ENCODE peak calls at places on chromosomes 3 and 15, in five cellular contexts. One of them, this sample, is unnamed.

GRCh38 chr3:131454501-131454900 is 48.3 kb downstream of the MRPL3 start:
- DNase-seq in stimulated activated CD8-positive, alpha-beta memory T cell treated with anti-CD3 and anti-CD28 coated beads, Interleukin-4, amount 100 ng/mL, for 24 hours: no peak
- DNase-seq in left lung: no peak
- DNase-seq in effector memory CD4-positive, alpha-beta T cell: no peak
- DNase-seq in activated T-helper 2 cell treated with anti-CD3 and anti-CD28 coated beads, Interferon-gamma antibody, Interleukin-2, Interleukin-4, amounts not matched to agents 10 μg/mL and 5 μg/mL and 100 μg/mL, durations not matched to agents 14 hours and 24 hours and 36 hours: no peak
- DNase-seq in this sample: no peak

GRCh38 chr3:138072816-138073215 is 42.6 kb downstream of the DZIP1L start:
- DNase-seq in effector memory CD4-positive, alpha-beta T cell: no peak
- DNase-seq in activated T-helper 2 cell treated with anti-CD3 and anti-CD28 coated beads, Interferon-gamma antibody, Interleukin-2, Interleukin-4, amounts not matched to agents 10 μg/mL and 5 μg/mL and 100 μg/mL, durations not matched to agents 14 hours and 24 hours and 36 hours: no peak
- DNase-seq in left lung: no peak
- DNase-seq in stimulated activated CD8-positive, alpha-beta memory T cell treated with anti-CD3 and anti-CD28 coated beads, Interleukin-4, amount 100 ng/mL, for 24 hours: no peak
- DNase-seq in this sample: no peak

GRCh38 chr15:59329570-59330350 is 42.9 kb downstream of the MYO1E start:
- DNase-seq in effector memory CD4-positive, alpha-beta T cell: no peak
- DNase-seq in stimulated activated CD8-positive, alpha-beta memory T cell treated with anti-CD3 and anti-CD28 coated beads, Interleukin-4, amount 100 ng/mL, for 24 hours: no peak
- DNase-seq in activated T-helper 2 cell treated with anti-CD3 and anti-CD28 coated beads, Interferon-gamma antibody, Interleukin-2, Interleukin-4, amounts not matched to agents 10 μg/mL and 5 μg/mL and 100 μg/mL, durations not matched to agents 14 hours and 24 hours and 36 hours: no peak
- DNase-seq in left lung: no peak
- DNase-seq in this sample: no peak

GRCh38 chr3:70737656-70738309 is 425.3 kb upstream of the MDFIC2 start:
- DNase-seq in activated T-helper 2 cell treated with anti-CD3 and anti-CD28 coated beads, Interferon-gamma antibody, Interleukin-2, Interleukin-4, amounts not matched to agents 10 μg/mL and 5 μg/mL and 100 μg/mL, durations not matched to agents 14 hours and 24 hours and 36 hours: no peak
- DNase-seq in left lung: no peak
- DNase-seq in stimulated activated CD8-positive, alpha-beta memory T cell treated with anti-CD3 and anti-CD28 coated beads, Interleukin-4, amount 100 ng/mL, for 24 hours: no peak
- DNase-seq in effector memory CD4-positive, alpha-beta T cell: no peak
- DNase-seq in this sample: no peak

GRCh38 chr3:160401301-160402095 is 2.0 kb downstream of the SMC4 start:
- DNase-seq in stimulated activated CD8-positive, alpha-beta memory T cell treated with anti-CD3 and anti-CD28 coated beads, Interleukin-4, amount 100 ng/mL, for 24 hours: no peak
- DNase-seq in left lung: no peak
- DNase-seq in effector memory CD4-positive, alpha-beta T cell: no peak
- DNase-seq in activated T-helper 2 cell treated with anti-CD3 and anti-CD28 coated beads, Interferon-gamma antibody, Interleukin-2, Interleukin-4, amounts not matched to agents 10 μg/mL and 5 μg/mL and 100 μg/mL, durations not matched to agents 14 hours and 24 hours and 36 hours: no peak
- DNase-seq in this sample: no peak

GRCh38 chr15:39432935-39433334 is 147.9 kb upstream of the THBS1 start:
- DNase-seq in activated T-helper 2 cell treated with anti-CD3 and anti-CD28 coated beads, Interferon-gamma antibody, Interleukin-2, Interleukin-4, amounts not matched to agents 10 μg/mL and 5 μg/mL and 100 μg/mL, durations not matched to agents 14 hours and 24 hours and 36 hours: no peak
- DNase-seq in left lung: no peak
- DNase-seq in stimulated activated CD8-positive, alpha-beta memory T cell treated with anti-CD3 and anti-CD28 coated beads, Interleukin-4, amount 100 ng/mL, for 24 hours: no peak
- DNase-seq in effector memory CD4-positive, alpha-beta T cell: no peak
- DNase-seq in this sample: no peak

GRCh38 chr15:62770752-62771151 is 271.8 kb upstream of the TPM1 start:
- DNase-seq in left lung: no peak
- DNase-seq in stimulated activated CD8-positive, alpha-beta memory T cell treated with anti-CD3 and anti-CD28 coated beads, Interleukin-4, amount 100 ng/mL, for 24 hours: no peak
- DNase-seq in activated T-helper 2 cell treated with anti-CD3 and anti-CD28 coated beads, Interferon-gamma antibody, Interleukin-2, Interleukin-4, amounts not matched to agents 10 μg/mL and 5 μg/mL and 100 μg/mL, durations not matched to agents 14 hours and 24 hours and 36 hours: no peak
- DNase-seq in effector memory CD4-positive, alpha-beta T cell: no peak
- DNase-seq in this sample: no peak

GRCh38 chr3:12017487-12017886 is 13.3 kb downstream of the SYN2 start:
- DNase-seq in left lung: no peak
- DNase-seq in effector memory CD4-positive, alpha-beta T cell: no peak
- DNase-seq in stimulated activated CD8-positive, alpha-beta memory T cell treated with anti-CD3 and anti-CD28 coated beads, Interleukin-4, amount 100 ng/mL, for 24 hours: no peak
- DNase-seq in activated T-helper 2 cell treated with anti-CD3 and anti-CD28 coated beads, Interferon-gamma antibody, Interleukin-2, Interleukin-4, amounts not matched to agents 10 μg/mL and 5 μg/mL and 100 μg/mL, durations not matched to agents 14 hours and 24 hours and 36 hours: no peak
- DNase-seq in this sample: no peak

GRCh38 chr3:179016979-179017670 is 54.5 kb downstream of the ZMAT3 start:
- DNase-seq in stimulated activated CD8-positive, alpha-beta memory T cell treated with anti-CD3 and anti-CD28 coated beads, Interleukin-4, amount 100 ng/mL, for 24 hours: no peak
- DNase-seq in activated T-helper 2 cell treated with anti-CD3 and anti-CD28 coated beads, Interferon-gamma antibody, Interleukin-2, Interleukin-4, amounts not matched to agents 10 μg/mL and 5 μg/mL and 100 μg/mL, durations not matched to agents 14 hours and 24 hours and 36 hours: no peak
- DNase-seq in left lung: no peak
- DNase-seq in effector memory CD4-positive, alpha-beta T cell: no peak
- DNase-seq in this sample: no peak

GRCh38 chr3:47057212-47057671 is 77.8 kb downstream of the NBEAL2 start:
- DNase-seq in activated T-helper 2 cell treated with anti-CD3 and anti-CD28 coated beads, Interferon-gamma antibody, Interleukin-2, Interleukin-4, amounts not matched to agents 10 μg/mL and 5 μg/mL and 100 μg/mL, durations not matched to agents 14 hours and 24 hours and 36 hours: peak; percentile 47
- DNase-seq in effector memory CD4-positive, alpha-beta T cell: peak; percentile 32
- DNase-seq in left lung: no peak
- DNase-seq in stimulated activated CD8-positive, alpha-beta memory T cell treated with anti-CD3 and anti-CD28 coated beads, Interleukin-4, amount 100 ng/mL, for 24 hours: no peak
- DNase-seq in this sample: peak; percentile 41

GRCh38 chr3:133455960-133456359 is 56.1 kb downstream of the BFSP2 start:
- DNase-seq in left lung: no peak
- DNase-seq in effector memory CD4-positive, alpha-beta T cell: no peak
- DNase-seq in activated T-helper 2 cell treated with anti-CD3 and anti-CD28 coated beads, Interferon-gamma antibody, Interleukin-2, Interleukin-4, amounts not matched to agents 10 μg/mL and 5 μg/mL and 100 μg/mL, durations not matched to agents 14 hours and 24 hours and 36 hours: no peak
- DNase-seq in stimulated activated CD8-positive, alpha-beta memory T cell treated with anti-CD3 and anti-CD28 coated beads, Interleukin-4, amount 100 ng/mL, for 24 hours: no peak
- DNase-seq in this sample: no peak

GRCh38 chr3:9420850-9421549 is 23.6 kb downstream of the SETD5 start:
- DNase-seq in activated T-helper 2 cell treated with anti-CD3 and anti-CD28 coated beads, Interferon-gamma antibody, Interleukin-2, Interleukin-4, amounts not matched to agents 10 μg/mL and 5 μg/mL and 100 μg/mL, durations not matched to agents 14 hours and 24 hours and 36 hours: no peak
- DNase-seq in effector memory CD4-positive, alpha-beta T cell: no peak
- DNase-seq in stimulated activated CD8-positive, alpha-beta memory T cell treated with anti-CD3 and anti-CD28 coated beads, Interleukin-4, amount 100 ng/mL, for 24 hours: no peak
- DNase-seq in left lung: no peak
- DNase-seq in this sample: no peak

GRCh38 chr15:62952969-62953368 is 89.6 kb upstream of the TPM1 start:
- DNase-seq in effector memory CD4-positive, alpha-beta T cell: no peak
- DNase-seq in stimulated activated CD8-positive, alpha-beta memory T cell treated with anti-CD3 and anti-CD28 coated beads, Interleukin-4, amount 100 ng/mL, for 24 hours: no peak
- DNase-seq in activated T-helper 2 cell treated with anti-CD3 and anti-CD28 coated beads, Interferon-gamma antibody, Interleukin-2, Interleukin-4, amounts not matched to agents 10 μg/mL and 5 μg/mL and 100 μg/mL, durations not matched to agents 14 hours and 24 hours and 36 hours: no peak
- DNase-seq in left lung: no peak
- DNase-seq in this sample: no peak

GRCh38 chr3:10703875-10704274 is 112.2 kb upstream of the SLC6A11 start:
- DNase-seq in effector memory CD4-positive, alpha-beta T cell: no peak
- DNase-seq in left lung: no peak
- DNase-seq in activated T-helper 2 cell treated with anti-CD3 and anti-CD28 coated beads, Interferon-gamma antibody, Interleukin-2, Interleukin-4, amounts not matched to agents 10 μg/mL and 5 μg/mL and 100 μg/mL, durations not matched to agents 14 hours and 24 hours and 36 hours: no peak
- DNase-seq in stimulated activated CD8-positive, alpha-beta memory T cell treated with anti-CD3 and anti-CD28 coated beads, Interleukin-4, amount 100 ng/mL, for 24 hours: no peak
- DNase-seq in this sample: no peak

GRCh38 chr3:183551930-183552329 is 3.6 kb downstream of the KLHL6 start:
- DNase-seq in effector memory CD4-positive, alpha-beta T cell: no peak
- DNase-seq in left lung: no peak
- DNase-seq in stimulated activated CD8-positive, alpha-beta memory T cell treated with anti-CD3 and anti-CD28 coated beads, Interleukin-4, amount 100 ng/mL, for 24 hours: no peak
- DNase-seq in activated T-helper 2 cell treated with anti-CD3 and anti-CD28 coated beads, Interferon-gamma antibody, Interleukin-2, Interleukin-4, amounts not matched to agents 10 μg/mL and 5 μg/mL and 100 μg/mL, durations not matched to agents 14 hours and 24 hours and 36 hours: no peak
- DNase-seq in this sample: no peak

GRCh38 chr15:59160880-59161593 is 45.6 kb upstream of the LDHAL6B start:
- DNase-seq in activated T-helper 2 cell treated with anti-CD3 and anti-CD28 coated beads, Interferon-gamma antibody, Interleukin-2, Interleukin-4, amounts not matched to agents 10 μg/mL and 5 μg/mL and 100 μg/mL, durations not matched to agents 14 hours and 24 hours and 36 hours: peak; percentile 22
- DNase-seq in left lung: no peak
- DNase-seq in stimulated activated CD8-positive, alpha-beta memory T cell treated with anti-CD3 and anti-CD28 coated beads, Interleukin-4, amount 100 ng/mL, for 24 hours: no peak
- DNase-seq in effector memory CD4-positive, alpha-beta T cell: peak; percentile 3
- DNase-seq in this sample: no peak

GRCh38 chr3:34012102-34012461 is 213.7 kb downstream of the PDCD6IP start:
- DNase-seq in activated T-helper 2 cell treated with anti-CD3 and anti-CD28 coated beads, Interferon-gamma antibody, Interleukin-2, Interleukin-4, amounts not matched to agents 10 μg/mL and 5 μg/mL and 100 μg/mL, durations not matched to agents 14 hours and 24 hours and 36 hours: no peak
- DNase-seq in stimulated activated CD8-positive, alpha-beta memory T cell treated with anti-CD3 and anti-CD28 coated beads, Interleukin-4, amount 100 ng/mL, for 24 hours: no peak
- DNase-seq in left lung: no peak
- DNase-seq in effector memory CD4-positive, alpha-beta T cell: no peak
- DNase-seq in this sample: no peak